ENCODE peak calls at places on chromosomes 2 and 18, in ten cellular contexts. Q is body of pancreas, N is hepatocyte, Y is cardiac muscle cell, I is adrenal gland, L is NT2/D1, C is PC-3, F is AG04450, T is right cardiac atrium, G is endodermal cell. O is an unnamed sample.

GRCh38 chr18:59096098-59096779 is 43.4 kb upstream of the SEC11C start:
- DNase-seq in N (no peak), F (no peak), C (no peak), G (peak; percentile 90), Y (no peak), Q (peak; percentile 39), L (no peak), I (no peak), T (no peak), O (no peak)

GRCh38 chr2:173983414-173983871 is 18.3 kb upstream of the SP3 start:
- DNase-seq in Q (no peak), T (no peak), G (no peak), L (no peak), I (no peak), C (no peak), N (no peak), Y (no peak), F (no peak), O (no peak)

GRCh38 chr2:112642961-112643360 is 2.8 kb upstream of the SLC20A1 start:
- DNase-seq in N (no peak), L (no peak), Q (no peak), I (no peak), F (no peak), T (no peak), G (no peak), C (no peak), Y (no peak), O (no peak)

GRCh38 chr2:29475446-29476006 is 360.3 kb downstream of the CLIP4 start:
- DNase-seq in C (no peak), G (no peak), L (no peak), N (no peak), F (no peak), Y (no peak), T (no peak), I (no peak), Q (no peak), O (no peak)

GRCh38 chr2:111029135-111029927 is 91.4 kb upstream of the BCL2L11 start:
- DNase-seq in Y (peak; percentile 58), I (no peak), Q (no peak), T (no peak), C (peak; percentile 60), F (no peak), G (peak; percentile 87), N (no peak), L (peak; percentile 32), O (no peak)

GRCh38 chr2:162422894-162423293 is 79.0 kb downstream of the GCA start:
- DNase-seq in Q (no peak), Y (no peak), N (no peak), G (no peak), I (no peak), F (no peak), T (no peak), L (no peak), C (no peak), O (no peak)

GRCh38 chr18:54776282-54776977 is 51.8 kb upstream of the RAB27B start:
- DNase-seq in T (no peak), C (peak; percentile 97), Y (no peak), N (peak; percentile 65), Q (peak; percentile 50), F (peak; percentile 93), L (no peak), I (no peak), G (no peak), O (no peak)

GRCh38 chr2:20577495-20578235 is 73.2 kb downstream of the HS1BP3 start:
- DNase-seq in Q (no peak), C (peak; percentile 99), G (no peak), T (no peak), L (no peak), Y (no peak), N (no peak), I (no peak), F (no peak), O (no peak)

GRCh38 chr2:237866119-237866621 is 6.7 kb downstream of the RAMP1 start:
- DNase-seq in Q (no peak), G (no peak), T (no peak), F (no peak), C (peak; percentile 61), I (no peak), N (peak; percentile 40), Y (no peak), L (no peak), O (no peak)

GRCh38 chr2:170886391-170886790 is 42.7 kb upstream of the GORASP2 start:
- DNase-seq in Q (no peak), G (no peak), C (peak; percentile 59), I (no peak), L (no peak), Y (no peak), T (no peak), F (no peak), N (no peak), O (no peak)

GRCh38 chr2:156327835-156328401 is 4.6 kb downstream of the NR4A2 start:
- DNase-seq in Q (no peak), Y (peak; percentile 9), G (no peak), T (peak; percentile 34), F (no peak), I (peak; percentile 53), N (no peak), C (no peak), L (no peak), O (peak; percentile 26)

GRCh38 chr2:13093644-13094043 is 376.9 kb downstream of the TRIB2 start:
- DNase-seq in Y (no peak), G (no peak), I (no peak), T (peak; percentile 70), L (no peak), C (no peak), N (no peak), F (no peak), Q (no peak), O (no peak)
- H3K9me3 ChIP-seq in Y (no peaks in the 10 kb centered on the region), G (peaks cover 72% of the 10 kb centered on the region), I (no peaks in the 10 kb centered on the region), T (no peaks in the 10 kb centered on the region), L (peaks cover 6% of the 10 kb centered on the region), C (peaks cover 1% of the 10 kb centered on the region), N (no peaks in the 10 kb centered on the region), F (no peaks in the 10 kb centered on the region), Q (no peaks in the 10 kb centered on the region), O (no peaks in the 10 kb centered on the region)

DNA sequence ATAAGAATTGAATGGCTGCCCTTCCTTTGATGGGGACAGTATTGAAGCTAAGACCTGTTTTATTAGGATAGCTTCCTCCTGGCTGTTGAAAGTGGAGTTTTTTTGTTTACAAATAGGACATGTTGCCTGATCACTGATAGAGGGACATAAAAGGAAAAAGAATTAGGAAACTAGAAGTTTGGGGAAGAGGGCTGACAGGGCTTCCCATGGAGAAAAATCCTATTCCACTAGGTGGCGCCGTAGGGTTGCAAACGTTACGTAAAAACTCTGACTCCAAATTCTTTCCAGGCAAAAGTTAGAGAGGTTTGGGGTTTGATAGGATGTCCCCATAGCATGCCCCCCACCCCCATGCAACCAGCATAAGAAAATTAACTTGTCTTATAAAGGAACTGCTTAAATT is 11.1 kb upstream of the RBFA start:
- DNase-seq in C (no peak), Y (no peak), F (no peak), L (peak; percentile 33), Q (no peak), N (no peak), T (no peak), I (no peak), G (peak; percentile 78), O (no peak)
- H3K9me3 ChIP-seq in C (peaks cover 26% of the 10 kb centered on the region), Y (no peaks in the 10 kb centered on the region), F (peaks cover 53% of the 10 kb centered on the region), L (peaks cover 75% of the 10 kb centered on the region), Q (no peaks in the 10 kb centered on the region), N (peaks cover 35% of the 10 kb centered on the region), T (peaks cover 14% of the 10 kb centered on the region), I (peaks cover 55% of the 10 kb centered on the region), G (peaks cover 62% of the 10 kb centered on the region), O (peaks cover 61% of the 10 kb centered on the region)

DNA sequence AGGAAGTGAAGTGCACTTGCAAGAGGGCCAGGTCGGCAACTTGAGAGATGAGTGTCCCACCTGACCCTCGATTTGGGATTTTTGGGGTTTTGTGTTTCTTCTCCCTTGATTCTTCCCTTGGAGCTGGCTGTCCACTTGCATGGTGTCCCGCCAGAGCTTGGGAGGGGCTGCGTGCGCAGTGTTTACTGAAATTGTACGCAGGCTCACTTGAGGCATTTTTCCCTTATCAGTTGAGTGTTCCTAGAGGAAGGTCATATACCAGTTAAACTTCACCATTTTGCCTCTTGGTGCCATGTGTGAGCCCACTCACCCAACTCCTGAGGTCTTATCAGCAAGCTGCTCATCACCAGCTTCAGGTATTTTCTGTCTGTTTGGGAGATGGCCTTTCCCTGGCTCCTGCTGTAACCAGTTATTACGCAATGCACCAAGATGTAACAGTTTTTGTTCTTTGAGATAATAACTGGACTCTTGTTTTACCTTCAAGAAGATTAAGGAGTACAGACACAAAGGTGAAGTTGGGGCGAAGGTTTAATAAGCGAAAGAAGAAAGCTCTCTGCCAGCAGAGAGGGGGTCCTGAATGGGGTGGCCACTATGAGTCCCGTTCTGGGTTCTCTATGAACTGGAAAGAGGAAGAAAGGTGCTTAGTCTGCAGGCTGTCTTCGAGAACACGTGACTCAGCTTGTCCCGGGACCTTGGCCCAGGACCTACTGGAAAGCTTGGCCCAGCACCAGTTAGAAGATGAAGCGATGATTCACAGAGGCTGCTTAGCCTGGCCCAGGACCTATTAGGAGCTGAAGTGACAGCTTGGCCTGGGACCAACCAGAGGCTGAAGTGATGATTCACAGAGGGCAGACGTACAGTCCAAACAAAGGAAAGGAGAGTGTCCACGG is 21.5 kb upstream of the TXNL4A start:
- DNase-seq in I (peak; percentile 92), Q (peak; percentile 51), Y (no peak), T (peak; percentile 79), L (no peak), N (peak; percentile 54), G (no peak), F (peak; percentile 85), C (peak; percentile 95), O (no peak)
- H3K9me3 ChIP-seq in I (no peaks in the 10 kb centered on the region), Q (no peaks in the 10 kb centered on the region), Y (no peaks in the 10 kb centered on the region), T (no peaks in the 10 kb centered on the region), L (peaks cover 5% of the 10 kb centered on the region), N (no peaks in the 10 kb centered on the region), G (peaks cover 5% of the 10 kb centered on the region), F (peaks cover 16% of the 10 kb centered on the region), C (no peaks in the 10 kb centered on the region), O (peaks cover 4% of the 10 kb centered on the region)

GRCh38 chr2:39361511-39361910 is 75.6 kb downstream of the MAP4K3 start:
- DNase-seq in C (no peak), Y (no peak), I (no peak), Q (no peak), N (no peak), L (no peak), G (no peak), F (no peak), T (no peak), O (no peak)

GRCh38 chr2:39356922-39357639 is 80.0 kb downstream of the MAP4K3 start:
- DNase-seq in N (no peak), I (no peak), C (no peak), Y (peak; percentile 37), T (no peak), L (no peak), F (no peak), Q (no peak), G (no peak), O (no peak)

GRCh38 chr2:39362595-39362994 is 74.5 kb downstream of the MAP4K3 start:
- DNase-seq in Y (no peak), T (no peak), Q (no peak), N (no peak), F (no peak), I (no peak), G (no peak), C (no peak), L (no peak), O (no peak)

DNA sequence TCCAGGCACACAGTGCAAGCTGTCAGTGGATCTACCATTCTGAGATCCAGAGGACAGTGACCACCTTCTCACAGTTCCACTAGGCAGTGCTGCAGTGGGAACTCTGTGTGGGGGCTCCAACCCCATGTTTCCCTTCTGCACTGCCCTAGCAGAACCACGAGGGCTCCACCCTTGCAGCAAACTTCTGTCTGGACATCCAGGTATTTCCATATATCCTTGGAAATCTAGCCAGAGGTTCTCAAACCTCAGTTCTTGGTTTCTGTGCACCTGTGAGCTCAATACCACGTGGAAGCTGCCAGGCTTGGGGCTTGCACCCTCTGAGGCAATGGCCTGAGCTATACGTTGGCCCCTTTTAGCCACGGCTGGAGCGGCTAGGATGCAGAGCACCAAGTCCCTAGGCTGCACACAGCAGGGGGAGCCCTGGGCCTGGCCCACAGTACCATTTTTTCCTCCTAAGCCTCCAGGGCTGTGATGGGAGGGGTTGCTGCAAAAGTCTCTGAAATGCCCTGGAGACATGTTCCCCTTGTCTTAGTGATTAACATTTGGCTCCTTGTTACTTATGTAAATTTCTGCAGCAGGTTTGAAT is 77.5 kb downstream of the MAP4K3 start:
- DNase-seq in G (no peak), C (no peak), L (no peak), N (no peak), T (no peak), F (no peak), Y (no peak), Q (no peak), I (no peak), O (no peak)
- H3K9me3 ChIP-seq in G (peaks cover 73% of the 10 kb centered on the region), C (peaks cover 26% of the 10 kb centered on the region), L (peaks cover 65% of the 10 kb centered on the region), N (peaks cover 24% of the 10 kb centered on the region), T (peaks cover 4% of the 10 kb centered on the region), F (peaks cover 20% of the 10 kb centered on the region), Y (peaks cover 3% of the 10 kb centered on the region), Q (no peaks in the 10 kb centered on the region), I (peaks cover 11% of the 10 kb centered on the region), O (peaks cover 10% of the 10 kb centered on the region)

O was measured in CD8-positive, alpha-beta memory T cell.